ENCODE peak calls at places on chromosomes 12 and 14, in nine cellular contexts. Q, N, L, V, Y, Z, T, R and I are unnamed samples.
A peak's percentile ranks its signal among the peaks of the same experiment; 100 is the strongest.

GRCh38 chr12:20099395-20099976 is 268.9 kb upstream of the PDE3A start:
- DNase-seq in Q (no peak), N (no peak), L (no peak), V (no peak), Y (no peak), Z (no peak), T (no peak), R (no peak), I (no peak)

GRCh38 chr14:20807304-20807956 is 4.8 kb upstream of the RNASE1 start:
- DNase-seq in Q (no peak), N (no peak), L (no peak), V (no peak), Y (no peak), Z (no peak), T (no peak), R (no peak), I (no peak)

GRCh38 chr12:72264548-72265175 is 7.5 kb upstream of the TRHDE start:
- DNase-seq in Q (peak; percentile 6), N (peak; percentile 15), L (no peak), V (no peak), Y (no peak), Z (no peak), T (no peak), R (no peak), I (no peak)

GRCh38 chr14:24117179-24117578 is 2.4 kb upstream of the NRL start:
- DNase-seq in Q (no peak), N (no peak), L (no peak), V (no peak), Y (no peak), Z (no peak), T (no peak), R (no peak), I (no peak)

GRCh38 chr12:6641131-6641530 is 5.4 kb upstream of the LPAR5 start:
- DNase-seq in Q (no peak), N (no peak), L (no peak), V (no peak), Y (no peak), Z (no peak), T (no peak), R (no peak), I (no peak)

GRCh38 chr12:68119724-68120211 is 39.8 kb downstream of the IFNG start:
- DNase-seq in Q (peak; percentile 87), N (peak; percentile 68), L (no peak), V (no peak), Y (no peak), Z (peak; percentile 46), T (no peak), R (peak; percentile 41), I (no peak)

GRCh38 chr12:51811203-51811805 is 37.2 kb downstream of the FIGNL2 start:
- DNase-seq in Q (no peak), N (no peak), L (no peak), V (no peak), Y (no peak), Z (no peak), T (no peak), R (no peak), I (no peak)

GRCh38 chr12:45122776-45123380 is 72.0 kb upstream of the DBX2 start:
- DNase-seq in Q (peak; percentile 11), N (peak; percentile 56), L (peak; percentile 22), V (no peak), Y (no peak), Z (no peak), T (no peak), R (no peak), I (no peak)

GRCh38 chr12:93883436-93884154 is 206.4 kb downstream of the CRADD start:
- DNase-seq in Q (no peak), N (no peak), L (no peak), V (no peak), Y (no peak), Z (no peak), T (peak; percentile 43), R (no peak), I (no peak)

GRCh38 chr14:80475074-80475473 is 263.8 kb upstream of the DIO2 start:
- DNase-seq in Q (no peak), N (no peak), L (no peak), V (no peak), Y (no peak), Z (no peak), T (no peak), R (no peak), I (no peak)

GRCh38 chr14:50308363-50308762 is 3.7 kb downstream of the L2HGDH start:
- DNase-seq in Q (no peak), N (no peak), L (no peak), V (no peak), Y (no peak), Z (no peak), T (no peak), R (no peak), I (no peak)

GRCh38 chr14:98965061-98965460 is 306.9 kb downstream of the BCL11B start:
- DNase-seq in Q (no peak), N (no peak), L (no peak), V (no peak), Y (no peak), Z (no peak), T (no peak), R (no peak), I (no peak)

GRCh38 chr14:74572829-74573360 is 39.1 kb downstream of the LTBP2 start:
- DNase-seq in Q (no peak), N (no peak), L (no peak), V (no peak), Y (no peak), Z (no peak), T (no peak), R (no peak), I (no peak)

GRCh38 chr14:103067231-103067954 is 10.0 kb upstream of the CDC42BPB start:
- DNase-seq in Q (no peak), N (no peak), L (no peak), V (no peak), Y (no peak), Z (no peak), T (no peak), R (no peak), I (no peak)

GRCh38 chr12:17139926-17140325 is 534.0 kb upstream of the LMO3 start:
- DNase-seq in Q (no peak), N (no peak), L (no peak), V (no peak), Y (no peak), Z (no peak), T (no peak), R (no peak), I (no peak)

GRCh38 chr12:61525331-61525730 is 734.9 kb upstream of the USP15 start:
- DNase-seq in Q (no peak), N (no peak), L (no peak), V (no peak), Y (no peak), Z (no peak), T (no peak), R (no peak), I (no peak)

GRCh38 chr14:51733147-51733546 is 81.4 kb downstream of the FRMD6 start:
- DNase-seq in Q (no peak), N (no peak), L (no peak), V (no peak), Y (no peak), Z (no peak), T (no peak), R (no peak), I (no peak)

GRCh38 chr12:12599750-12600643 is 11.7 kb upstream of the CREBL2 start:
- DNase-seq in Q (no peak), N (no peak), L (no peak), V (no peak), Y (no peak), Z (no peak), T (no peak), R (no peak), I (no peak)

GRCh38 chr14:65095633-65096205 is 6.6 kb downstream of the MAX start:
- DNase-seq in Q (no peak), N (peak; percentile 28), L (no peak), V (peak; percentile 10), Y (peak; percentile 31), Z (no peak), T (peak; percentile 32), R (no peak), I (no peak)

GRCh38 chr14:77830692-77831091 is 30.8 kb downstream of the ADCK1 start:
- DNase-seq in Q (no peak), N (no peak), L (no peak), V (no peak), Y (no peak), Z (no peak), T (no peak), R (no peak), I (no peak)

GRCh38 chr12:2258035-2258434 is 205.2 kb downstream of the CACNA1C start:
- DNase-seq in Q (no peak), N (no peak), L (no peak), V (no peak), Y (no peak), Z (no peak), T (no peak), R (no peak), I (no peak)

GRCh38 chr12:128402481-128402880 is 135.5 kb downstream of the TMEM132C start:
- DNase-seq in Q (no peak), N (no peak), L (no peak), V (no peak), Y (no peak), Z (no peak), T (no peak), R (no peak), I (no peak)

GRCh38 chr12:69996276-69996675 is 171.2 kb downstream of the MYRFL start:
- DNase-seq in Q (no peak), N (no peak), L (no peak), V (no peak), Y (no peak), Z (no peak), T (no peak), R (no peak), I (no peak)

GRCh38 chr12:39505025-39505424 is 62.1 kb upstream of the KIF21A start:
- DNase-seq in Q (no peak), N (no peak), L (no peak), V (no peak), Y (no peak), Z (no peak), T (no peak), R (no peak), I (no peak)

GRCh38 chr12:117718141-117718540 is 250.6 kb downstream of the KSR2 start:
- DNase-seq in Q (no peak), N (no peak), L (no peak), V (no peak), Y (no peak), Z (no peak), T (no peak), R (no peak), I (no peak)

GRCh38 chr14:52802597-52802996 is 11.2 kb upstream of the GNPNAT1 start:
- DNase-seq in Q (no peak), N (no peak), L (no peak), V (no peak), Y (no peak), Z (no peak), T (peak; percentile 34), R (no peak), I (no peak)

GRCh38 chr12:106149096-106149784 is 10.5 kb upstream of the NUAK1 start:
- DNase-seq in Q (no peak), N (no peak), L (no peak), V (no peak), Y (no peak), Z (no peak), T (no peak), R (no peak), I (no peak)

GRCh38 chr14:68240388-68240787 is 420.8 kb downstream of the RAD51B start:
- DNase-seq in Q (no peak), N (no peak), L (no peak), V (no peak), Y (no peak), Z (no peak), T (no peak), R (no peak), I (no peak)

GRCh38 chr14:104970231-104971068 is 7.7 kb downstream of the AHNAK2 start:
- DNase-seq in Q (no peak), N (no peak), L (no peak), V (no peak), Y (no peak), Z (no peak), T (peak; percentile 29), R (no peak), I (no peak)

GRCh38 chr12:123723011-123723410 is 10.9 kb downstream of the ATP6V0A2 start:
- DNase-seq in Q (no peak), N (no peak), L (no peak), V (peak; percentile 51), Y (no peak), Z (peak; percentile 90), T (peak; percentile 53), R (no peak), I (no peak)

GRCh38 chr12:70466753-70467152 is 100.7 kb downstream of the KCNMB4 start:
- DNase-seq in Q (no peak), N (no peak), L (no peak), V (no peak), Y (no peak), Z (no peak), T (no peak), R (no peak), I (no peak)